ENCODE peak calls at places on chromosome 11, in ten cellular contexts. N is AG04450, J is neuronal stem cell, O is heart right ventricle, U is SK-N-SH, S is mesenchymal stem cell, G is Panc1, V is iPS DF 6.9, W is right cardiac atrium, A is dorsolateral prefrontal cortex. F is an unnamed sample.

GRCh38 chr11:61769169-61769920 is 16.9 kb downstream of the MYRF start:
- DNase-seq in U (no peak), N (peak), G (no peak), W (no peak), V (no peak), J (no peak), A (no peak), S (peak), O (no peak), F (no peak)

GRCh38 chr11:119472186-119472855 is 49.3 kb upstream of the THY1 start:
- DNase-seq in W (no peak), J (no peak), V (no peak), O (no peak), G (no peak), N (no peak), S (no peak), A (no peak), U (no peak), F (no peak)

GRCh38 chr11:111945198-111945597 is 8.1 kb downstream of the DIXDC1 start:
- DNase-seq in J (no peak), U (no peak), O (no peak), W (no peak), N (no peak), V (no peak), S (peak), A (no peak), G (no peak), F (no peak)

GRCh38 chr11:2509481-2510001 is 64.7 kb downstream of the KCNQ1 start:
- DNase-seq in A (no peak), J (no peak), S (no peak), O (peak), G (no peak), N (no peak), U (peak), W (peak), V (no peak), F (no peak)

GRCh38 chr11:70610561-70610960 is 212.2 kb downstream of the CTTN start:
- DNase-seq in N (no peak), J (no peak), W (peak), U (peak), A (no peak), O (no peak), G (no peak), V (no peak), S (no peak), F (no peak)

GRCh38 chr11:72226701-72227100 is 2.1 kb downstream of the INPPL1 start:
- DNase-seq in O (no peak), U (no peak), S (no peak), G (no peak), V (no peak), W (no peak), A (no peak), N (no peak), J (no peak), F (no peak)

GRCh38 chr11:131370090-131370751 is at the start of gene NTM:
- DNase-seq in G (no peak), V (no peak), S (no peak), O (peak), N (no peak), A (peak), W (peak), U (peak), J (peak), F (no peak)

GRCh38 chr11:17538054-17538453 is 6.2 kb downstream of the USH1C start:
- DNase-seq in V (no peak), W (no peak), U (no peak), O (no peak), J (no peak), G (no peak), N (no peak), A (no peak), S (no peak), F (no peak)

GRCh38 chr11:104619751-104620150 is 278.5 kb downstream of the CASP12 start:
- DNase-seq in N (no peak), U (no peak), A (no peak), O (no peak), S (no peak), J (no peak), V (no peak), W (no peak), G (no peak), F (no peak)

GRCh38 chr11:123061403-123062157 is at the start of gene HSPA8:
- DNase-seq in W (peak), V (no peak), J (peak), S (peak), U (peak), N (peak), G (no peak), A (peak), O (peak), F (peak)

GRCh38 chr11:2954263-2954662 is 25.0 kb upstream of the PHLDA2 start:
- DNase-seq in O (no peak), J (no peak), N (no peak), A (no peak), U (no peak), G (no peak), S (no peak), V (no peak), W (no peak), F (no peak)

GRCh38 chr11:70122490-70123198 is 44.5 kb downstream of the ANO1 start:
- DNase-seq in N (no peak), A (no peak), O (no peak), J (no peak), V (no peak), W (no peak), G (no peak), S (no peak), U (no peak), F (no peak)

GRCh38 chr11:36016263-36016662 is 72.4 kb downstream of the LDLRAD3 start:
- DNase-seq in N (no peak), J (no peak), G (no peak), O (no peak), S (no peak), W (no peak), A (no peak), U (no peak), V (no peak), F (no peak)

GRCh38 chr11:21414928-21415327 is 745.5 kb downstream of the NELL1 start:
- DNase-seq in V (no peak), O (no peak), J (no peak), U (no peak), S (no peak), N (no peak), G (no peak), W (no peak), A (no peak), F (no peak)

GRCh38 chr11:1223346-1224108 is 661 bp downstream of the MUC5B start:
- DNase-seq in W (peak), S (no peak), U (peak), J (no peak), O (peak), V (no peak), G (no peak), N (no peak), A (peak), F (peak)

GRCh38 chr11:43789700-43790443 is 90.8 kb upstream of the ALKBH3 start:
- DNase-seq in V (no peak), W (no peak), U (no peak), A (no peak), J (no peak), N (no peak), G (peak), O (no peak), S (peak), F (no peak)

GRCh38 chr11:33722579-33723234 is 13.5 kb downstream of the CD59 start:
- DNase-seq in W (peak), G (no peak), N (no peak), S (peak), A (no peak), U (no peak), J (no peak), V (no peak), O (no peak), F (no peak)

GRCh38 chr11:14927146-14927545 is 35.1 kb upstream of the CYP2R1 start:
- DNase-seq in G (no peak), N (no peak), O (no peak), S (no peak), A (no peak), U (no peak), W (no peak), V (no peak), J (no peak), F (no peak)

GRCh38 chr11:487571-488021 is 19.4 kb downstream of the RNH1 start:
- DNase-seq in U (no peak), A (no peak), J (no peak), V (no peak), G (no peak), W (no peak), S (no peak), N (no peak), O (peak), F (no peak)

GRCh38 chr11:104106136-104106754 is 57.7 kb downstream of the PDGFD start:
- DNase-seq in U (no peak), S (no peak), V (no peak), A (no peak), N (peak), G (no peak), J (no peak), W (no peak), O (no peak), F (no peak)

GRCh38 chr11:60332923-60333322 is 5.9 kb downstream of the MS4A6E start:
- DNase-seq in U (no peak), A (no peak), W (no peak), V (no peak), G (no peak), J (no peak), N (no peak), S (peak), O (no peak), F (no peak)

GRCh38 chr11:94007426-94007825 is 13.7 kb upstream of the HEPHL1 start:
- DNase-seq in J (no peak), O (no peak), S (no peak), V (no peak), U (no peak), G (no peak), A (no peak), N (no peak), W (no peak), F (no peak)
- H3K27ac ChIP-seq in J (no peak), O (no peak), S (no peak), V (no peak), U (no peak), G (no peak), A (no peak), N (no peak), W (no peak), F (no peak)

GRCh38 chr11:68043029-68043348 is 4.2 kb downstream of the TCIRG1 start:
- DNase-seq in W (peak), N (no peak), J (no peak), V (no peak), G (no peak), U (peak), S (no peak), O (no peak), A (no peak), F (no peak)

GRCh38 chr11:68040121-68040956 is 1.5 kb downstream of the TCIRG1 start:
- DNase-seq in W (peak), S (peak), G (no peak), U (peak), N (peak), O (peak), V (no peak), A (no peak), J (no peak), F (peak)

GRCh38 chr11:68042219-68043028 is 3.6 kb downstream of the TCIRG1 start:
- DNase-seq in U (peak), J (no peak), N (no peak), O (no peak), S (no peak), V (no peak), W (peak), A (no peak), G (no peak), F (no peak)

GRCh38 chr11:68040957-68041591 is 2.2 kb downstream of the TCIRG1 start:
- DNase-seq in G (no peak), O (no peak), N (no peak), J (no peak), S (no peak), A (no peak), V (no peak), W (peak), U (peak), F (no peak)

DNA sequence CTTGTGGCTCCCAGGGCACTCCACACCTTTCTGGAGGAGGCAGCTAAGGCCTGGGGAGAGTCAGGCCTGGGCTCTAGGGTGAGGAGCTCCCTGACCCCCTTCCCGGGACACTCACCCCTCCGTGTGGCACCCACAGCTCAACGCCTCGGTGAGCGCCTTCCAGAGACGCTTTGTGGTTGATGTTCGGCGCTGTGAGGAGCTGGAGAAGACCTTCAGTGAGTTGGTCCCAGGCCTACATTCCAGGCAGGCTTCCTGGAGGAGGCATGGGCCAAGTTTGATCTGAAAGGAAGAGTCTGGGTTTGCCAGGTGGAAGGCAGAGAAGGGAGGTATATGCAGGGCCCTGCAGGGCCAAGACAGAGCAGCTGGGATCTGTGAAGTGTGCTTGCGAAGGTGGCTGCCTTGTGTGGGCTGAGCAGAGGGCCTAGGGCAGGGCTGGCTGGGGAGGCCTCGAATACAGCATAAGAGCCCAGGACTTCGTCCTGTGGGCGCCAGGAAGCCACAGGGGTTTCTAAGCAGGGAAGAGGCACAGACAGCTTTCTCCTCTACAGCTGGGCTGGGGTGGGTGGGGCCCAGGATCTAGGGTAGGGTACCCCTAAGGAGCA is 2.9 kb downstream of the TCIRG1 start:
- DNase-seq in V (no peak), A (no peak), U (no peak), W (no peak), S (no peak), N (no peak), J (no peak), O (no peak), G (no peak), F (no peak)
- H3K27ac ChIP-seq in V (no peak), A (no peak), U (no peak), W (no peak), S (peak), N (peak), J (no peak), O (no peak), G (no peak), F (peak)

GRCh38 chr11:45371251-45371749 is 85.2 kb upstream of the SYT13 start:
- DNase-seq in V (peak), J (peak), G (peak), O (peak), N (peak), W (peak), U (peak), S (peak), A (peak), F (peak)
- H3K27ac ChIP-seq in V (no peak), J (no peak), G (no peak), O (no peak), N (no peak), W (no peak), U (no peak), S (no peak), A (peak), F (no peak)

DNA sequence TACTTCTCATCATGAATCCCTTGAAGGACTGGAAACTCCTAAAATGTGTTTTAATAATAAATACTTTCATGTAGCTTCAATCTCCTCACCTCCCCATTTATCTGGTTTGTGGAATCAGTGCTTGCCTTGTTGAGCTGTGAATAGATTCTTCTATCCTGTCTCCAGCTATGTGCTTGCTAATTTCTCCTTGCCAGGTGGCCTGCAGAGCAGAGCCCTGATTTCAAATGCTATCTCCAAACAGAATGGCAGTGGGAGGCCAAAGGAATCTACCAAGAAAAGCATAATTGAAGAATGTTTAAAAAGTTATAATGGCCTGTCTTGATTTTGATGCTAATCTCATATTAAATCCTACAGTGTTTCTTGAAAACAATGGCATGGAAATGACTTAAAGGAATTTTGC is 309.3 kb upstream of the CHORDC1 start:
- DNase-seq in U (no peak), N (no peak), O (no peak), G (no peak), V (no peak), S (no peak), W (no peak), A (no peak), J (no peak), F (no peak)
- H3K27ac ChIP-seq in U (no peak), N (no peak), O (no peak), G (no peak), V (no peak), S (no peak), W (no peak), A (no peak), J (no peak), F (no peak)

GRCh38 chr11:107840120-107840479 is 18.5 kb downstream of the SLC35F2 start:
- DNase-seq in G (no peak), S (no peak), U (no peak), V (no peak), W (peak), N (no peak), O (no peak), A (peak), J (no peak), F (no peak)
- H3K27ac ChIP-seq in G (peak), S (peak), U (peak), V (no peak), W (peak), N (peak), O (peak), A (peak), J (no peak), F (peak)

DNA sequence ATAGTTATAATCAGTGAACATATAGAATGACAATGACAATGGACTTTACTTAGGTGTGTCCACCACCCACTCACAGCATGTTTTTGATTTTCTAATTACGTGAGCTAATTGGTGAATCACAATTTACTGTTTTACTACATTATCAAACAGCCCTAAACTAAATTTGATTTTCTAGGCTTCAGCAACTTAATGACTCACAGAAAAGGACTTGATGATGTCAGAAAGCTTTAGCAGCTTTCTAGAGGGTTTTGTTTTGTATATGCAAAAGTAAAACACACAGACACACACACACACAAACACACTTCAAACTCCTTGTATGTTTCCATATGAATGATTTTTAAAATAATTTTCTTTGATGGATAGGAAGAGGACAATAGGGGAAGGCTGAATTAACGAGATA is 878.6 kb upstream of the CCDC90B start:
- DNase-seq in J (no peak), G (no peak), A (no peak), U (peak), W (no peak), N (no peak), S (peak), O (no peak), V (no peak), F (no peak)
- H3K27ac ChIP-seq in J (no peak), G (no peak), A (peak), U (no peak), W (no peak), N (no peak), S (no peak), O (no peak), V (no peak), F (no peak)

GRCh38 chr11:62787005-62787759 is at the start of gene TMEM179B:
- DNase-seq in N (peak), A (peak), J (peak), O (peak), U (peak), V (peak), W (peak), S (peak), G (peak), F (peak)

GRCh38 chr11:62791501-62792192 is at the start of gene TMEM223:
- DNase-seq in U (peak), S (peak), O (peak), G (no peak), J (peak), N (no peak), A (peak), V (no peak), W (peak), F (peak)

GRCh38 chr11:62786318-62787004 is 741 bp upstream of the TMEM179B start:
- DNase-seq in S (peak), U (peak), G (no peak), W (peak), A (peak), N (no peak), J (peak), V (peak), O (peak), F (peak)

GRCh38 chr11:62789576-62789975 is 2.2 kb downstream of the TMEM223 start:
- DNase-seq in J (no peak), G (no peak), U (no peak), N (no peak), W (no peak), S (no peak), O (no peak), A (no peak), V (no peak), F (no peak)

DNA sequence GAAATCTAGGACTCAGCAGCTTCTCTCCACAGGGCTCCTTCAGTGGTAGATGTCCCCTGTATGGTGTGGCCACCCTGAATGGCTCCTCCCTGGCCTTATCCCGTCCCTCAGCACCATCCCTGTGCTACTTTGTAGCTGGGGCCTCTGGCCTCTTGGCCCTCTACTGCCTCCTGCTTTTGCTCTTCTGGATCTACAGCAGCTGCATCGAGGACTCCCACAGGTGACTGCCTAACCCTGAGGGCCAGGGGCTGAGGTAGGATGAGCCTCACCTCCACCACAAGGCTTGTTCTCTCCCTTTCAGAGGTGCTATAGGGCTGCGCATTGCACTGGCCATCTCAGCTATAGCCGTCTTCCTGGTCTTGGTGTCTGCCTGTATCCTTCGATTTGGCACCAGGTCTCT is 1.8 kb downstream of the TMEM179B start:
- DNase-seq in J (no peak), O (no peak), G (no peak), S (no peak), V (no peak), A (no peak), N (no peak), U (no peak), W (no peak), F (no peak)
- H3K27ac ChIP-seq in J (no peak), O (no peak), G (peak), S (peak), V (no peak), A (peak), N (no peak), U (peak), W (no peak), F (no peak)